ENCODE peak calls at places on chromosomes 5 and 9, in five cellular contexts. N is left lung, R is HepG2, E is GM20000, T is psoas muscle. P is an unnamed sample.

GRCh38 chr9:133952598-133953550 is 39.2 kb downstream of the VAV2 start:
- DNase-seq in E (no peak), T (peak), R (no peak), N (peak), P (no peak)

GRCh38 chr5:37071901-37072581 is 177.1 kb downstream of the CPLANE1 start:
- DNase-seq in N (no peak), T (no peak), E (no peak), R (peak), P (no peak)

GRCh38 chr5:102666164-102666951 is 88.7 kb upstream of the PAM start:
- DNase-seq in T (no peak), R (no peak), N (no peak), E (no peak), P (no peak)

GRCh38 chr9:130912932-130913598 is 16.5 kb upstream of the QRFP start:
- DNase-seq in R (no peak), T (peak), E (no peak), N (no peak), P (no peak)

GRCh38 chr9:134403682-134404301 is 77.5 kb downstream of the RXRA start:
- DNase-seq in T (peak), E (peak), N (peak), R (no peak), P (no peak)

GRCh38 chr9:17472126-17472525 is 106.7 kb upstream of the SH3GL2 start:
- DNase-seq in E (no peak), T (no peak), R (no peak), N (no peak), P (no peak)

GRCh38 chr9:72232778-72233177 is 83.5 kb downstream of the GDA start:
- DNase-seq in R (no peak), N (no peak), E (no peak), T (no peak), P (no peak)

GRCh38 chr5:105924366-105924765 is 1746.4 kb downstream of the EFNA5 start:
- DNase-seq in R (no peak), E (no peak), T (no peak), N (no peak), P (no peak)

GRCh38 chr5:92906798-92907380 is 674.1 kb downstream of the NR2F1-AS1 start:
- DNase-seq in E (no peak), R (peak), N (no peak), T (no peak), P (no peak)

GRCh38 chr9:115154969-115155534 is 37.1 kb upstream of the TNC start:
- DNase-seq in R (no peak), N (no peak), E (no peak), T (peak), P (no peak)

GRCh38 chr5:169637085-169637855 is at the start of gene DOCK2:
- DNase-seq in E (peak), R (no peak), N (peak), T (peak), P (peak)

GRCh38 chr5:148826082-148826971 is at the start of gene ADRB2:
- DNase-seq in T (peak), R (peak), N (peak), E (peak), P (peak)

GRCh38 chr9:127057970-127058644 is 64.3 kb downstream of the ANGPTL2 start:
- DNase-seq in R (no peak), N (no peak), E (no peak), T (peak), P (no peak)

GRCh38 chr9:119349548-119349947 is 19.7 kb downstream of the BRINP1 start:
- DNase-seq in E (no peak), T (no peak), N (no peak), R (no peak), P (no peak)

GRCh38 chr5:7577381-7577780 is 181.4 kb downstream of the ADCY2 start:
- DNase-seq in E (no peak), R (no peak), T (no peak), N (no peak), P (no peak)

GRCh38 chr5:54325610-54326311 is 15.4 kb upstream of the ARL15 start:
- DNase-seq in T (no peak), E (no peak), N (no peak), R (no peak), P (no peak)

GRCh38 chr9:134678206-134678605 is 36.6 kb downstream of the COL5A1 start:
- DNase-seq in N (peak), R (no peak), E (no peak), T (peak), P (no peak)

GRCh38 chr9:101582593-101582992 is 12.2 kb downstream of the PPP3R2 start:
- DNase-seq in R (no peak), N (no peak), E (no peak), T (no peak), P (no peak)

GRCh38 chr9:126317513-126317912 is 9.1 kb upstream of the MVB12B start:
- DNase-seq in E (no peak), T (peak), R (peak), N (no peak), P (no peak)

GRCh38 chr9:133221177-133221809 is 12.2 kb upstream of the OBP2B start:
- DNase-seq in N (peak), R (no peak), E (no peak), T (no peak), P (no peak)

GRCh38 chr9:121310571-121310970 is 42.6 kb downstream of the GSN start:
- DNase-seq in R (no peak), E (no peak), T (peak), N (no peak), P (no peak)

GRCh38 chr9:82124090-82124489 is 135.5 kb downstream of the SPATA31D1 start:
- DNase-seq in E (no peak), R (no peak), N (no peak), T (no peak), P (no peak)

GRCh38 chr9:38298503-38298902 is 94.0 kb upstream of the ALDH1B1 start:
- DNase-seq in R (no peak), T (no peak), N (no peak), E (no peak), P (no peak)

GRCh38 chr9:136679431-136679941 is 7.8 kb downstream of the AGPAT2 start:
- DNase-seq in E (no peak), T (peak), R (no peak), N (no peak), P (no peak)

GRCh38 chr9:135218331-135219225 is 131.1 kb downstream of the OLFM1 start:
- DNase-seq in T (peak), E (no peak), R (no peak), N (peak), P (no peak)

GRCh38 chr5:10635861-10636350 is 72.0 kb downstream of the ANKRD33B start:
- DNase-seq in T (peak), E (peak), R (no peak), N (peak), P (peak)

GRCh38 chr9:125172351-125172750 is 17.3 kb downstream of the PPP6C start:
- DNase-seq in T (no peak), N (no peak), R (no peak), E (no peak), P (no peak)

GRCh38 chr5:109589983-109590382 is 99.7 kb upstream of the MAN2A1 start:
- DNase-seq in T (no peak), E (no peak), N (no peak), R (no peak), P (no peak)

GRCh38 chr5:151155777-151156731 is 1.5 kb downstream of the ANXA6 start:
- DNase-seq in T (no peak), N (no peak), E (peak), R (peak), P (no peak)

GRCh38 chr5:93349613-93350012 is 231.4 kb downstream of the NR2F1-AS1 start:
- DNase-seq in R (no peak), N (no peak), T (no peak), E (no peak), P (no peak)

DNA sequence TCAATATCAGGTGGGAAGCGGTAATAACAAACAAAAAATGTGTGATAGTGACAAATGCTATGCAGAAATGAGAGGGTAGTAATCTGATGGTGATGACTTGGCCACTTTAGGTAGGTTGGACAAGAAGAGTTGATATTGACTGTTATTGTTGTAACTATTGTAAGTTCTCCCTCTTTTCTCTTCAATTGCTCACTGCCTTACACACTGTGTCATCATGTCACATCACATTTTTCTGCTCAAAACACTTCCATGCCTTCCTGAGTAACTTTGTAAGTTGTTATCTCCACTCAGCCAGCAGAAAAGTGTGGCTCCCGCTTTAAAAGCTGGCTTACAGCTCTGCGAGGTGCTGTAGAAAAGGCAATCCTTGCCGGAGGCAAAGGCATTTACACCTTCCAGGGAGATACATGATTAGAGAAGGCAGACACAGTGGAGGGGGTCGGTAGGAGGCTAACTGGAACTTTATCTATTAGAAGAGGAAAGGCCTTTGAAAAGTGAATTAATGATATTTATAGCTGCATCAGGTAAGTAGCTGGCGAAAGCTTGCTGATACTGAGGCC is 85.2 kb upstream of the CLINT1 start:
- DNase-seq in R (no peak), T (no peak), E (no peak), N (no peak), P (no peak)
- TF ChIP-seq CTCF in R (no peak), T (no peak), E (no peak), N (no peak), P (no peak)

GRCh38 chr5:195401-196160 is 4.3 kb downstream of the LRRC14B start:
- DNase-seq in T (no peak), R (no peak), N (no peak), E (no peak), P (no peak)
- TF ChIP-seq CTCF in T (no peak), R (peak), N (no peak), E (no peak), P (no peak)

GRCh38 chr5:38500861-38501260 is 55.6 kb downstream of the LIFR start:
- DNase-seq in N (no peak), T (no peak), R (no peak), E (no peak), P (no peak)

GRCh38 chr5:38494175-38494574 is 62.3 kb downstream of the LIFR start:
- DNase-seq in T (no peak), E (no peak), R (no peak), N (no peak), P (no peak)

DNA sequence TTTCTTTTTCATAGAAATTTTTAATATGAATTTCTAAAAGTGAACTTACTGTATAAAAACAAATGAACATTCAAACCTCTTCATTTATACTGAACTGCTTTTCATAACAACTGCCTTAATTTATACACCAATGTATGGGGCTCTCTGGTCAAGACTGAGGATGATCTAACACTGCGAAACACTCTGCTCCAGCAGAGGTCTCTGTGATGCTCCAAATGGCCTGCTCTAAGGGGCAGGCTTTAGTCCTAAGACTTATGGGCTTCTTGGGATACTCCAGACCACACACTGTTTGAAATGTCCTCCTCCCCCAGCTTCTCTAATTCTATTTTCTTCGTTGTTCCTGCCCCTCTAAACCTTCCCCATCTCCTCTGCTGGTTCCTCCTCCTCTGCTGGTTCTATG is 58.5 kb downstream of the LIFR start:
- DNase-seq in T (no peak), E (no peak), R (peak), N (no peak), P (no peak)
- TF ChIP-seq CTCF in T (peak), E (no peak), R (peak), N (no peak), P (no peak)

DNA sequence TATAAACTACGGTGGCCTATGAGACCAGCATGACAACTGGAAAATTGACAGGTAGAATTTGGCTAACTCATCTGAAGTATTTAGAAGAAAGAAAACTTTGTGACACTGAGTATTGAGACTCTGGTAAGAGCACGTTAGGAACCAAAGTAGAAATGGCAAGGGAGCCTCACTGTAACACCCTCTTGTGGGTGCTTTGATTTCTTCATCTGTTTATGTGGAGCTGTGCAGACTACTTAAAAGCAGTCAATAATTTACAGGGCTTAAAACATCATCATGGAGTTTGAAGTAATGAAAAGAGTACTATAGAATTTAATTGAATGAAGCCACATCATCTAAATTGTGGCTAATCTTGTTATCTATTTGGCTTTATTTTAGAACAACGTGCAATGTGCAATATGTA is 414.2 kb downstream of the CCDC171 start:
- DNase-seq in T (no peak), R (no peak), N (no peak), E (no peak), P (no peak)
- TF ChIP-seq CTCF in T (no peak), R (no peak), N (no peak), E (no peak), P (no peak)

DNA sequence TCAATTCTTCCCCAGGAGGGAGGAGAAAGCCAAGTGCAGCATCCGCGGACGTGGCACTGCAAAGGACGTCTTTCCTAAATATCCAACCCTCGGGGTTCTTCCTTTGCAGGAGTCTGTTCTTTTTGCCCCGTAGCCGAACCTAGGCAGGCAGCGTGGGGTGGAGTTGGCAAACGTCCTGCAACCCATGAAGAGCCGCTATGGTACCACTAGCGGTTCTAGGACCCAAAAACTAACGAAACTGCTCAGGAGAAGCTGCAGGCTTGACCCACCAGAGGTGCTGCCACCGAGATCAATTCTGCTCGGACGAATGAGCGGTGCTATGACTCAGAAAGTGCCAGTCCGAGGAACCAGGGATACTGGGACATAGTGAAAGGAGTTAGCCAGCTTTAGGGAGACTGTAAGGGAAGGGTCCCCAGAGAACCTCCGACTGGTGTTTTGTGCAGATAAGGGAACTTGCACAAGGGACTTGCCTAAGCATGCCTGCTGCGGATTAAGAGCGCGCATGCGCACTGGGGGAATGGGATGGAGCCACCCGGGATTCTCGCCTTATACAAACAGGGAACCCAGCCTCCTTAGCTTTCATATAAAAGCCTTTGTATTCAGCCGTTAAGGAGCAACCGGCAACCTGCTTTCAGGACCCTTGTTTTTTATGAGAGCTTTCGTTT is 32.7 kb downstream of the ANXA2R start:
- DNase-seq in N (peak), T (peak), R (peak), E (peak), P (peak)
- TF ChIP-seq CTCF in N (no peak), T (no peak), R (no peak), E (no peak), P (no peak)

GRCh38 chr5:78509884-78510769 is 138.4 kb downstream of the LHFPL2 start:
- DNase-seq in R (no peak), N (peak), T (peak), E (peak), P (peak)
- TF ChIP-seq CTCF in R (no peak), N (no peak), T (peak), E (no peak), P (no peak)

DNA sequence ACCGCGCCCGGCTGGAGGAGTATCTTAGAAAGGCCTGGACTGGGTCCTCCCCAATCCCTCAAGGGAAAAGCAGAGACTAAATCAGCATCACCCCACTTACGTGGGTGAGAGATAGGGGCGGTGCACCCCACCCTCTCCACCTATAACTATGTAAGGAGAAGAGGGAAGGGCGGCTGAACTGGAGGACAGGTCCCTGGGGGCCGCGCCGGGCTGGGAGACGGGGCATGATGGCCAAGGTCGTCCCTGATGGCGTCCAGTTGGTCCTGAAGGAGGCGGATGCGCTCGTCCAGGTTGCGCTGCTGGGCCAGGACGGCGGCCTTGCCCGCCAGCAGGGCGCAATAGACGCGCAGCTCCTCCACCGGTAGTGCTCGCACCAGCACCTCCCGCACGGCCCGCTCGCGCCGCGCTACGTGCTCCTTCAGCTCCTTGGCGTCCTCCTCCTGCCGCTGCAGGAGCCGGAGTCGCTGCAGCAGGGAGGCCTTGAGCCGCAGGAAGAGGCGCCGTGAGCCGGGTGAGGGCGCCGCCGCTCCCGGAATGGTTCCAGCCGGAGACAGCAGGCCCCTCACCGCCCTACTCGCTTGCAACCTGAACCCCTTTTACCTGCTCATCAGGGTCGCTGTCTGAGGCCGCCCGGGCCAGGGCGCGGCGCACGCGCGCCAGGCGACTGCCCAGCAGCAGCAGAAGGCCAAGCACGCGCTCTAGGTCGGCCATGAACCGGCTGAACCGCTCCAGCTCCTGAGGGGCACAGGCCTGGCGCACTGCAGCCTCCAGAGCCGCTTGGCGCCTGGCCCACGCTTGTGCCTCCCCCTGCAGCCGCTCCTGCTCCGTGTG is 7.6 kb downstream of the SHROOM1 start:
- DNase-seq in R (no peak), T (no peak), E (peak), N (peak), P (no peak)
- TF ChIP-seq CTCF in R (no peak), T (no peak), E (no peak), N (no peak), P (no peak)

GRCh38 chr5:154158379-154158738 is 32.2 kb upstream of the GALNT10 start:
- DNase-seq in N (no peak), T (no peak), E (no peak), R (no peak), P (no peak)

GRCh38 chr5:154163327-154163997 is 27.1 kb upstream of the GALNT10 start:
- DNase-seq in R (no peak), T (no peak), E (no peak), N (no peak), P (no peak)

GRCh38 chr5:154159343-154159742 is 31.2 kb upstream of the GALNT10 start:
- DNase-seq in E (no peak), N (no peak), R (no peak), T (no peak), P (no peak)

GRCh38 chr5:154162475-154163217 is 27.9 kb upstream of the GALNT10 start:
- DNase-seq in T (no peak), E (no peak), R (no peak), N (no peak), P (no peak)

DNA sequence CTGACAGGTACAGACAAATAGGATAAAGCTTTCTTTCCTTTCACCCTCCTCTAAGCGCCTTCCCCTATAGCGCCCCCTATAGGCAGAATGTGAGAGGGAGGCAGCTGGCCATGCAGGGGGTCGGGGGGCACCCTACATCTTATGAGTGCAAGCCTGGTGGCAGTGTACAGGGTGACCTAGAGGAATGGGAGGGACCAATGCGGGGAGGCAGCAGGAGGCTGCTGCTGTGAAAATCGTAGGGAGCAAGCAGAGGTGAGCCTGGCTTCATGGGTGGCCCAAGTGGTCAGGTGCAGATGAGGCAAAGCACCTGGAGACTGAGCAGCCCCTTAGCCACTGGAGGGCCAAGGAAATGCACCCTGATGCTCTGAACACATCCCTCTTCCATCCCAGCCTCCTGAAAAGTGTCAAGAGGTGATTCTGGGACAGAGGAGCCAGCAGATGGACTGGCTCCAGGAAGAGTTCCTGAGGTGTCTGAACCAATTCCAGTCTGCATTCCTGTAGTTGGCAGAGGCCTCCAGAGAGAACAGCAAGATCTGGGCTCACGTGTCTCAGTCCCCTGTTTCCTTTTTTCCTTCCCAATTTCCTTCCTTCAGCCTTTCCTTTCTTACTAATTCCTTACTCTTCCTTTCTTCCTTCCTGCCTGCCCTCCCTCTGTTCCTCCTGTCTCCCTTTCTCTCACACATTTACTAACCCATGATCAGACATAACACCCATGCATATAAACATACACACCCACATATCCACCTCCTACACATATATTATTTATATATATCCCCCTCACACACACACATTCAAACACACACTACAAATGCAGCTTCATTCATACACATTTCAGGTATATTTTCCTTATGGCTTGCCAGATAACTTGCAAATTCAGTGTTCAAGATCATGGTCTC is 32.8 kb upstream of the GALNT10 start:
- DNase-seq in E (no peak), T (no peak), R (no peak), N (no peak), P (no peak)
- TF ChIP-seq CTCF in E (peak), T (peak), R (peak), N (no peak), P (no peak)